ENCODE peak calls at places on chromosomes 13 and 19, in nine cellular contexts. Y is cerebellum; E is uterus; S is amygdala; R is lower leg skin; L is colonic mucosa; K is RPMI7951; Z is NCI-H187; J is activated effector memory CD4-positive, alpha-beta T cell treated with Interleukin-2 at 50 U/mL for 16 hours. X is an unnamed sample.

GRCh38 chr19:41957838-41958366 is 1.2 kb downstream of the RABAC1 start:
- DNase-seq in S (peak; percentile 26), Z (peak; percentile 54), L (peak; percentile 87), K (peak; percentile 74), E (peak; percentile 59), J (no peak), Y (peak; percentile 85), R (no peak), X (no peak)

GRCh38 chr19:11390933-11391680 is 7.0 kb upstream of the EPOR start:
- DNase-seq in J (no peak), L (no peak), R (no peak), Z (no peak), Y (no peak), K (no peak), S (no peak), E (no peak), X (no peak)

GRCh38 chr19:44869728-44870470 is 21.2 kb upstream of the TOMM40 start:
- DNase-seq in R (peak; percentile 56), J (no peak), L (no peak), Y (no peak), S (no peak), K (peak; percentile 90), Z (no peak), E (no peak), X (no peak)

GRCh38 chr13:106234656-106235055 is 300.8 kb downstream of the EFNB2 start:
- DNase-seq in Y (no peak), K (no peak), E (no peak), L (no peak), R (no peak), S (no peak), Z (no peak), J (no peak), X (no peak)

GRCh38 chr13:51814825-51815650 is 11.1 kb upstream of the DHRS12 start:
- DNase-seq in R (no peak), J (peak; percentile 64), L (peak; percentile 79), Z (peak; percentile 67), S (peak; percentile 15), K (peak; percentile 56), Y (peak; percentile 67), E (peak; percentile 65), X (no peak)

GRCh38 chr19:2385053-2385721 is 25.1 kb downstream of the TMPRSS9 start:
- DNase-seq in S (no peak), K (peak; percentile 96), E (no peak), J (no peak), Y (no peak), L (peak; percentile 66), R (no peak), Z (peak; percentile 55), X (no peak)

GRCh38 chr19:6828698-6829633 is 56.5 kb downstream of the VAV1 start:
- DNase-seq in K (no peak), J (no peak), L (no peak), Y (no peak), Z (no peak), S (no peak), E (no peak), R (no peak), X (no peak)

GRCh38 chr19:10270180-10270615 is 722 bp upstream of the ICAM1 start:
- DNase-seq in J (peak; percentile 53), K (peak; percentile 90), L (peak; percentile 67), E (peak; percentile 40), Z (no peak), R (peak; percentile 58), Y (no peak), S (no peak), X (peak; percentile 89)

GRCh38 chr13:73970413-73971055 is 163.7 kb downstream of the KLF12 start:
- DNase-seq in Z (no peak), J (no peak), E (no peak), Y (no peak), K (no peak), R (no peak), L (no peak), S (no peak), X (no peak)

GRCh38 chr13:22243519-22244197 is 572.8 kb downstream of the FGF9 start:
- DNase-seq in E (no peak), K (no peak), S (no peak), J (no peak), L (no peak), R (no peak), Y (no peak), Z (no peak), X (no peak)

GRCh38 chr19:36685835-36686234 is 1.6 kb upstream of the ZNF567 start:
- DNase-seq in Z (no peak), Y (no peak), J (no peak), R (no peak), L (no peak), S (no peak), K (no peak), E (no peak), X (no peak)

GRCh38 chr19:22733691-22734090 is 50.3 kb downstream of the ZNF99 start:
- DNase-seq in J (no peak), R (no peak), Y (no peak), K (no peak), L (no peak), S (no peak), Z (no peak), E (no peak), X (no peak)

GRCh38 chr13:51564671-51565070 is 19.6 kb upstream of the WDFY2 start:
- DNase-seq in Y (no peak), S (no peak), J (no peak), R (no peak), L (no peak), E (no peak), Z (no peak), K (no peak), X (no peak)

GRCh38 chr19:16373539-16373938 is 48.9 kb downstream of the KLF2 start:
- DNase-seq in Y (no peak), L (no peak), Z (no peak), S (no peak), E (peak; percentile 73), K (peak; percentile 54), J (no peak), R (no peak), X (no peak)

GRCh38 chr13:94710881-94711560 is 1.3 kb downstream of the SOX21 start:
- DNase-seq in Y (no peak), L (no peak), S (no peak), Z (no peak), J (no peak), K (no peak), R (no peak), E (no peak), X (no peak)

GRCh38 chr19:51027126-51027806 is 850 bp upstream of the KLK11 start:
- DNase-seq in Z (no peak), L (no peak), Y (no peak), K (no peak), J (no peak), E (no peak), R (no peak), S (no peak), X (peak; percentile 54)

GRCh38 chr13:70310720-70311119 is 202.5 kb upstream of the KLHL1 start:
- DNase-seq in K (no peak), J (no peak), E (no peak), R (no peak), S (no peak), Y (no peak), L (peak; percentile 21), Z (no peak), X (no peak)

GRCh38 chr13:20198781-20199180 is 6.0 kb upstream of the GJB2 start:
- DNase-seq in S (no peak), Z (no peak), J (no peak), K (no peak), Y (no peak), R (no peak), E (no peak), L (no peak), X (no peak)

GRCh38 chr13:108083056-108083455 is 132.3 kb downstream of the LIG4 start:
- DNase-seq in R (no peak), K (no peak), Z (no peak), J (no peak), S (no peak), E (no peak), L (no peak), Y (no peak), X (no peak)

GRCh38 chr13:33188093-33188882 is 97.3 kb downstream of the STARD13 start:
- DNase-seq in J (no peak), S (no peak), L (no peak), K (no peak), Z (no peak), R (no peak), Y (no peak), E (no peak), X (no peak)

GRCh38 chr19:3046621-3047306 is 15.5 kb downstream of the TLE5 start:
- DNase-seq in J (no peak), L (no peak), Y (no peak), E (peak; percentile 89), S (no peak), K (no peak), Z (peak; percentile 41), R (no peak), X (no peak)

GRCh38 chr13:26919311-26919710 is 158.7 kb upstream of the GPR12 start:
- DNase-seq in E (no peak), L (no peak), S (no peak), Z (no peak), J (no peak), K (peak; percentile 59), Y (no peak), R (no peak), X (no peak)

GRCh38 chr13:96898855-96899254 is 95.4 kb downstream of the OXGR1 start:
- DNase-seq in K (no peak), R (no peak), J (no peak), L (no peak), Y (no peak), E (no peak), S (no peak), Z (no peak), X (no peak)

GRCh38 chr13:87557788-87558187 is 113.4 kb upstream of the SLITRK5 start:
- DNase-seq in S (no peak), K (no peak), Y (no peak), J (no peak), E (no peak), R (no peak), Z (no peak), L (no peak), X (no peak)

GRCh38 chr19:44792286-44792685 is 14.6 kb downstream of the CBLC start:
- DNase-seq in L (no peak), R (no peak), Z (no peak), Y (no peak), J (no peak), E (no peak), K (no peak), S (no peak), X (no peak)

GRCh38 chr19:32053366-32053765 is 292.0 kb upstream of the ZNF507 start:
- DNase-seq in L (no peak), E (no peak), Y (no peak), S (no peak), R (no peak), J (no peak), K (peak; percentile 5), Z (no peak), X (no peak)

GRCh38 chr13:98496239-98496668 is 80.7 kb downstream of the STK24 start:
- DNase-seq in R (peak; percentile 91), Y (no peak), E (no peak), Z (no peak), K (peak; percentile 59), S (no peak), J (no peak), L (no peak), X (peak; percentile 93)

GRCh38 chr19:16235811-16236710 is 38.4 kb downstream of the AP1M1 start:
- DNase-seq in L (no peak), Z (no peak), S (no peak), Y (no peak), R (no peak), K (no peak), E (no peak), J (no peak), X (no peak)

GRCh38 chr19:16338470-16339360 is 14.1 kb downstream of the KLF2 start:
- DNase-seq in R (no peak), K (peak; percentile 99), E (no peak), L (no peak), Z (no peak), J (peak; percentile 47), Y (no peak), S (no peak), X (no peak)

GRCh38 chr13:98804336-98804855 is 51.9 kb upstream of the SLC15A1 start:
- DNase-seq in Y (no peak), Z (no peak), K (no peak), S (no peak), R (no peak), E (no peak), L (peak; percentile 14), J (no peak), X (no peak)

GRCh38 chr19:17049711-17050280 is 23.2 kb upstream of the CPAMD8 start:
- DNase-seq in L (peak; percentile 47), Y (no peak), J (no peak), K (peak; percentile 39), S (no peak), R (no peak), Z (no peak), E (peak; percentile 51), X (no peak)

X was measured in suprapubic skin.